ENCODE peak calls at places on chromosomes 1 and 21, in six cellular contexts. Z, Y, S, G, H and E are unnamed samples.

GRCh38 chr1:207034998-207035397 is 2.4 kb upstream of the C1orf116 start:
- DNase-seq in Z (no peak), S (peak; percentile 67), G (no peak), H (peak; percentile 32), Y (peak; percentile 84), E (no peak)

GRCh38 chr1:151515265-151515664 is 4.1 kb downstream of the CGN start:
- DNase-seq in S (no peak), G (no peak), Z (no peak), H (no peak), Y (no peak), E (no peak)

GRCh38 chr1:47432071-47433036 is 5.5 kb upstream of the FOXD2 start:
- DNase-seq in H (peak; percentile 92), G (peak; percentile 87), Y (peak; percentile 79), Z (peak; percentile 58), S (peak; percentile 67), E (peak; percentile 87)

GRCh38 chr1:243946946-243947345 is 96.9 kb upstream of the AKT3 start:
- DNase-seq in Z (peak; percentile 77), G (peak; percentile 76), Y (no peak), S (no peak), H (peak; percentile 95), E (no peak)

GRCh38 chr21:45033791-45034555 is 40.4 kb upstream of the ADARB1 start:
- DNase-seq in Y (peak; percentile 73), S (no peak), H (no peak), Z (no peak), G (no peak), E (no peak)

GRCh38 chr1:116918714-116919357 is 9.1 kb downstream of the PTGFRN start:
- DNase-seq in G (no peak), H (peak; percentile 43), S (no peak), Y (no peak), Z (no peak), E (no peak)

GRCh38 chr1:207858806-207859205 is 52.1 kb downstream of the CD34 start:
- DNase-seq in G (no peak), Y (no peak), H (peak; percentile 56), S (peak; percentile 32), Z (no peak), E (no peak)

GRCh38 chr1:8938232-8939117 is 7.2 kb upstream of the CA6 start:
- DNase-seq in S (no peak), Z (no peak), G (no peak), Y (peak; percentile 33), H (no peak), E (no peak)

GRCh38 chr1:91611498-91611917 is 110.9 kb downstream of the CDC7 start:
- DNase-seq in G (peak; percentile 45), H (peak; percentile 94), Y (no peak), Z (no peak), S (no peak), E (peak; percentile 46)

GRCh38 chr1:39230261-39231190 is 26.0 kb downstream of the MACF1 start:
- DNase-seq in H (peak; percentile 50), G (no peak), Y (no peak), Z (peak; percentile 36), S (no peak), E (no peak)

GRCh38 chr1:16018308-16018707 is 465 bp upstream of the HSPB7 start:
- DNase-seq in S (no peak), Z (no peak), H (no peak), Y (no peak), G (no peak), E (no peak)

GRCh38 chr1:155134858-155135415 is 715 bp upstream of the SLC50A1 start:
- DNase-seq in Y (peak; percentile 97), H (peak; percentile 91), Z (no peak), S (peak; percentile 98), G (peak; percentile 76), E (peak; percentile 50)

GRCh38 chr1:2855206-2856075 is 53.9 kb upstream of the TTC34 start:
- DNase-seq in Z (no peak), H (no peak), S (no peak), G (no peak), Y (no peak), E (no peak)

GRCh38 chr1:2980849-2981248 is 40.4 kb upstream of the ACTRT2 start:
- DNase-seq in S (no peak), Z (no peak), H (no peak), Y (no peak), G (no peak), E (no peak)

GRCh38 chr1:210695041-210695440 is 366.3 kb downstream of the HHAT start:
- DNase-seq in G (no peak), S (peak; percentile 56), H (no peak), Z (no peak), Y (peak; percentile 32), E (no peak)

GRCh38 chr1:190046231-190046630 is 431.4 kb downstream of the BRINP3 start:
- DNase-seq in S (no peak), Z (peak; percentile 7), G (no peak), Y (no peak), H (peak; percentile 37), E (no peak)

GRCh38 chr21:44304846-44305245 is 5.0 kb downstream of the PFKL start:
- DNase-seq in S (peak; percentile 57), H (peak; percentile 55), Z (no peak), Y (peak; percentile 23), G (peak; percentile 59), E (peak; percentile 42)

GRCh38 chr21:19547951-19548635 is 1144.5 kb upstream of the TMPRSS15 start:
- DNase-seq in G (no peak), H (no peak), Z (no peak), S (no peak), Y (no peak), E (no peak)

GRCh38 chr1:212214377-212214776 is 70.8 kb upstream of the PPP2R5A start:
- DNase-seq in Z (no peak), Y (no peak), H (peak; percentile 81), S (no peak), G (no peak), E (no peak)

GRCh38 chr1:33036051-33036525 is 595 bp downstream of the AK2 start:
- DNase-seq in Z (no peak), G (no peak), H (peak; percentile 54), S (peak; percentile 58), Y (peak; percentile 19), E (no peak)
- H2AK5ac ChIP-seq in Z (no peak overlapping the region), G (no peak overlapping the region), H (no peak overlapping the region), S (no peak overlapping the region), Y (peak overlapping the region; percentile 83), E (peak overlapping the region; percentile 42)

GRCh38 chr1:23825076-23825761 is at the start of gene HMGCL:
- DNase-seq in G (peak; percentile 91), Y (peak; percentile 84), S (peak; percentile 92), Z (no peak), H (peak; percentile 93), E (peak; percentile 83)
- H2AK5ac ChIP-seq in G (no peak within 1 kb of the TSS), Y (peak within 1 kb of the TSS; percentile 31), S (peak within 1 kb of the TSS; percentile 86), Z (no peak within 1 kb of the TSS), H (peak within 1 kb of the TSS; percentile 82), E (no peak within 1 kb of the TSS)

GRCh38 chr1:63868220-63868897 is 94.5 kb downstream of the ROR1 start:
- DNase-seq in Y (peak; percentile 55), G (no peak), S (peak; percentile 28), Z (no peak), H (peak; percentile 68), E (no peak)
- H2AK5ac ChIP-seq in Y (no peak overlapping the region), G (no peak overlapping the region), S (no peak overlapping the region), Z (no peak overlapping the region), H (no peak overlapping the region), E (no peak overlapping the region)

GRCh38 chr1:86429830-86430229 is 5.9 kb downstream of the CLCA2 start:
- DNase-seq in G (no peak), H (no peak), Y (peak; percentile 93), S (peak; percentile 96), Z (no peak), E (no peak)

GRCh38 chr1:86434031-86434430 is 10.1 kb downstream of the CLCA2 start:
- DNase-seq in G (no peak), Z (no peak), H (no peak), Y (no peak), S (no peak), E (no peak)

GRCh38 chr1:86436041-86436440 is 12.1 kb downstream of the CLCA2 start:
- DNase-seq in S (no peak), H (no peak), G (no peak), Y (no peak), Z (no peak), E (no peak)

GRCh38 chr1:86430376-86430775 is 6.4 kb downstream of the CLCA2 start:
- DNase-seq in H (no peak), Z (no peak), Y (no peak), S (no peak), G (no peak), E (no peak)

GRCh38 chr1:86435327-86435726 is 11.4 kb downstream of the CLCA2 start:
- DNase-seq in Y (no peak), H (peak; percentile 14), Z (no peak), S (no peak), G (no peak), E (no peak)
- H2AK5ac ChIP-seq in Y (no peak overlapping the region), H (no peak overlapping the region), Z (no peak overlapping the region), S (no peak overlapping the region), G (no peak overlapping the region), E (no peak overlapping the region)

GRCh38 chr1:35097224-35097623 is 18.0 kb downstream of the ZMYM1 start:
- DNase-seq in G (no peak), Z (no peak), Y (no peak), H (no peak), S (no peak), E (no peak)
- H2AK5ac ChIP-seq in G (no peak overlapping the region), Z (no peak overlapping the region), Y (no peak overlapping the region), H (no peak overlapping the region), S (no peak overlapping the region), E (no peak overlapping the region)

DNA sequence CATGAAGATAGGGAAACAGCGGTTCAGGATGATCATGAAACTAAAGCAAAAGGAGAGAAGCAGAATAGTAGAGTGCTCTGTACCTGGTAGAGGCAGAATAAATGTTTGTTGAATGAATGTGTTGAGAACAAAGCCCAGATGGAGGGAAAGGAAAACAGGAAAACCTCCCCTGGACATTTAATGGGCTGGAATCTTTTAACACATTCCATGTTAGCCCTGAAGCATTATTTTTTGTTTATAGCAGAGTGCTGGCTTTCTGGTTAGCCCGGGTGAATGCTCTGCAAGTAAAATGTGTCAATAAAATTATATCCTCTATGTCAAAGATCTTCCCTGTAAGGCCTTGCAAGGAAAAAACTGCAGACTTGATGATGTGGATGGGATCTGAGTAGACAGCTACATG is 60.2 kb downstream of the ABCA4 start:
- DNase-seq in H (no peak), S (no peak), Y (no peak), G (no peak), Z (no peak), E (no peak)
- H2AK5ac ChIP-seq in H (no peak overlapping the region), S (no peak overlapping the region), Y (peak overlapping the region; percentile 3), G (no peak overlapping the region), Z (no peak overlapping the region), E (no peak overlapping the region)

DNA sequence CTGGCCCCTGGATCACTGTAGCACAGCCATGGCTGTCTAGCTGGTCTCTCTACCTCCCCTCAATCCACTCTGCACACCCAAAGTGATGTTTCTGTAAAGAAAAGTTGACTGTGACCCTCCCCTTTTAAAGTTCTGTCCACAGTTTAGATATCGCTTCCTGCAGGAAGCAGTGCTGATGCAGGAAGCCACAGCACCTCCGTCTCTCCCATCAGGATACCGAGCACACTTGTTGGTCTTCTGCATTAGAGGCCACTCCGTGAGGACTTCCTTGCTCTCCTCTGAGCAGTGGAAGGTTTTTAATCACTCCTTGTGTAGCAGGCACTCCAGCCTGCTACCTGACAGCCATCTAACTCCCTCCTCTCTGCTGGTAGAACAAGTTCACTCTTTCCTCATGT is 69.5 kb downstream of the GADD45A start:
- DNase-seq in S (no peak), G (no peak), H (no peak), Z (no peak), Y (no peak), E (no peak)
- H2AK5ac ChIP-seq in S (no peak overlapping the region), G (no peak overlapping the region), H (peak overlapping the region; percentile 65), Z (no peak overlapping the region), Y (peak overlapping the region; percentile 10), E (no peak overlapping the region)